ENCODE peak calls at places on chromosomes 13 and 19, in seven cellular contexts. H is colonic mucosa, U is neuronal stem cell, N is transverse colon, G is cardiac muscle cell, S is uterus, A is aorta. Y is an unnamed sample. For H3K27me3, the result is how much of the 10 kb centered on the place peaks cover.

GRCh38 chr19:33472696-33473624 is 48.6 kb downstream of the PEPD start:
- DNase-seq in H (no peak), U (no peak), N (no peak), G (peak), S (no peak), A (peak), Y (no peak)

GRCh38 chr19:21308778-21309177 is 20.4 kb downstream of the ZNF708 start:
- DNase-seq in H (no peak), U (no peak), N (no peak), G (peak), S (no peak), A (no peak), Y (no peak)

GRCh38 chr19:801861-802496 is 4.7 kb downstream of the PTBP1 start:
- DNase-seq in H (no peak), U (no peak), N (no peak), G (peak), S (no peak), A (no peak), Y (no peak)

GRCh38 chr13:60226507-60226906 is 62.8 kb upstream of the DIAPH3 start:
- DNase-seq in H (no peak), U (peak), N (peak), G (peak), S (no peak), A (no peak), Y (peak)

GRCh38 chr13:104984296-104984818 is 1551.1 kb downstream of the EFNB2 start:
- DNase-seq in H (no peak), U (no peak), N (no peak), G (peak), S (no peak), A (no peak), Y (no peak)

GRCh38 chr19:43152217-43152616 is 34.1 kb downstream of the PSG5 start:
- DNase-seq in H (no peak), U (no peak), N (no peak), G (no peak), S (no peak), A (no peak), Y (no peak)

GRCh38 chr13:60369242-60369641 is 27.8 kb upstream of the TDRD3 start:
- DNase-seq in H (no peak), U (no peak), N (no peak), G (peak), S (no peak), A (no peak), Y (no peak)

GRCh38 chr13:74325106-74325505 is 190.9 kb upstream of the KLF12 start:
- DNase-seq in H (no peak), U (no peak), N (no peak), G (peak), S (peak), A (no peak), Y (no peak)

GRCh38 chr13:74586839-74587238 is 452.6 kb upstream of the KLF12 start:
- DNase-seq in H (no peak), U (no peak), N (no peak), G (no peak), S (no peak), A (no peak), Y (no peak)

GRCh38 chr13:47168086-47168485 is 271.2 kb upstream of the HTR2A start:
- DNase-seq in H (no peak), U (no peak), N (no peak), G (peak), S (no peak), A (no peak), Y (no peak)

GRCh38 chr13:94435604-94436226 is 43.8 kb downstream of the DCT start:
- DNase-seq in H (no peak), U (peak), N (no peak), G (peak), S (no peak), A (no peak), Y (peak)

GRCh38 chr13:41708648-41709175 is 251.4 kb downstream of the RGCC start:
- DNase-seq in H (no peak), U (no peak), N (no peak), G (peak), S (no peak), A (no peak), Y (no peak)

GRCh38 chr19:35206379-35206778 is 22.2 kb downstream of the FAM187B start:
- DNase-seq in H (no peak), U (no peak), N (peak), G (no peak), S (no peak), A (no peak), Y (peak)

GRCh38 chr19:16369664-16370576 is 45.3 kb downstream of the KLF2 start:
- DNase-seq in H (no peak), U (no peak), N (no peak), G (no peak), S (no peak), A (peak), Y (no peak)

GRCh38 chr19:48918801-48919247 is 14.7 kb upstream of the DHDH start:
- DNase-seq in H (no peak), U (peak), N (no peak), G (no peak), S (no peak), A (no peak), Y (no peak)

GRCh38 chr13:107099661-107100060 is 531.7 kb upstream of the ARGLU1 start:
- DNase-seq in H (no peak), U (no peak), N (no peak), G (no peak), S (no peak), A (no peak), Y (no peak)

GRCh38 chr19:23286477-23286876 is 36.3 kb upstream of the ZNF724 start:
- DNase-seq in H (no peak), U (no peak), N (no peak), G (no peak), S (no peak), A (no peak), Y (no peak)

GRCh38 chr19:7705387-7706187 is 3.7 kb upstream of the FCER2 start:
- DNase-seq in H (peak), U (no peak), N (peak), G (no peak), S (no peak), A (no peak), Y (peak)

GRCh38 chr19:7872306-7873204 is 1.6 kb downstream of the PRR36 start:
- DNase-seq in H (no peak), U (no peak), N (no peak), G (no peak), S (no peak), A (no peak), Y (no peak)

GRCh38 chr19:33390908-33391630 is 17.6 kb downstream of the CEBPG start:
- DNase-seq in H (no peak), U (no peak), N (no peak), G (no peak), S (peak), A (peak), Y (no peak)

GRCh38 chr19:40253611-40254092 is 27.2 kb upstream of the CCNP start:
- DNase-seq in H (no peak), U (no peak), N (no peak), G (no peak), S (no peak), A (no peak), Y (peak)

GRCh38 chr19:49465371-49465770 is 8.6 kb upstream of the FLT3LG start:
- DNase-seq in H (no peak), U (no peak), N (no peak), G (no peak), S (no peak), A (no peak), Y (no peak)

GRCh38 chr13:99335603-99336002 is 28.4 kb upstream of the GPR183 start:
- DNase-seq in H (no peak), U (no peak), N (no peak), G (no peak), S (no peak), A (no peak), Y (no peak)
- H3K4me3 ChIP-seq in H (no peak), U (no peak), N (no peak), G (no peak), S (no peak), A (no peak), Y (no peak)

GRCh38 chr13:99982021-99982740 is 597 bp downstream of the ZIC2 start:
- DNase-seq in H (no peak), U (no peak), N (no peak), G (no peak), S (no peak), A (no peak), Y (no peak)
- H3K27me3 ChIP-seq in H (half or more), U (under half), N (half or more), G (half or more), S (half or more), A (under half), Y (half or more)

GRCh38 chr19:18089726-18090125 is 3.0 kb upstream of the IL12RB1 start:
- DNase-seq in H (no peak), U (no peak), N (no peak), G (no peak), S (no peak), A (no peak), Y (no peak)
- H3K27ac ChIP-seq in H (peak), U (no peak), N (peak), G (no peak), S (no peak), A (no peak), Y (no peak)

DNA sequence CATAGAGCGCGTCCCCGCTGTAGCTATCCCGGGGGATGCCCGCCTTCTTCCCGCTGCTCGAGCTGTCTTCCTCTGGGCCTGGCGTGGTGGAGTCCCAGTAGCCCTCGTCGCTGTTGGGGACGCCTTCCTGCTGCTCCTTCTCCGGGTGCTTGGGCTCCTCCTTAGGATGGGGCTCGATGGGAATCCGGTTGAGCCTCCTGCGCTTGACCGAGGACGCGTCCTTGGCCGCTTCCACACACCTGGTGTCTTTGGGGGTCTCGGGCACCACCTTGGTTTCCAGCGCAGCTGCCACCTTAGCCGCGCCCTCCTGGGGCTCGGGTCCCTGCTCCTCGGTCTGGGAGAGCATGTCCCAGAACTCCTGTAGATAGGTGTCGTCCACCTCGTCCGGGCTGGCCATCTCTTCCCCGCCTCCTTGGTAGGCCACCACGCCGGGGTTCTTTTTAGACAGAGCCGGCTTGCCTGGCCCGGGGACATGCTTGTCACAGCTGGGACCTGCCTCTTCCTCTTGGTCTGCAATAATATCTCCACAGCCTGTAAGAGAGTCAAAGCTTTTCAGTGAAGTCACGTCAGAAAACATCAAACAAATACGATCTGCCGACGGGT is 2.0 kb downstream of the AMER2 start:
- DNase-seq in H (no peak), U (no peak), N (no peak), G (no peak), S (no peak), A (no peak), Y (no peak)
- H3K4me3 ChIP-seq in H (no peak), U (no peak), N (no peak), G (no peak), S (no peak), A (no peak), Y (no peak)

DNA sequence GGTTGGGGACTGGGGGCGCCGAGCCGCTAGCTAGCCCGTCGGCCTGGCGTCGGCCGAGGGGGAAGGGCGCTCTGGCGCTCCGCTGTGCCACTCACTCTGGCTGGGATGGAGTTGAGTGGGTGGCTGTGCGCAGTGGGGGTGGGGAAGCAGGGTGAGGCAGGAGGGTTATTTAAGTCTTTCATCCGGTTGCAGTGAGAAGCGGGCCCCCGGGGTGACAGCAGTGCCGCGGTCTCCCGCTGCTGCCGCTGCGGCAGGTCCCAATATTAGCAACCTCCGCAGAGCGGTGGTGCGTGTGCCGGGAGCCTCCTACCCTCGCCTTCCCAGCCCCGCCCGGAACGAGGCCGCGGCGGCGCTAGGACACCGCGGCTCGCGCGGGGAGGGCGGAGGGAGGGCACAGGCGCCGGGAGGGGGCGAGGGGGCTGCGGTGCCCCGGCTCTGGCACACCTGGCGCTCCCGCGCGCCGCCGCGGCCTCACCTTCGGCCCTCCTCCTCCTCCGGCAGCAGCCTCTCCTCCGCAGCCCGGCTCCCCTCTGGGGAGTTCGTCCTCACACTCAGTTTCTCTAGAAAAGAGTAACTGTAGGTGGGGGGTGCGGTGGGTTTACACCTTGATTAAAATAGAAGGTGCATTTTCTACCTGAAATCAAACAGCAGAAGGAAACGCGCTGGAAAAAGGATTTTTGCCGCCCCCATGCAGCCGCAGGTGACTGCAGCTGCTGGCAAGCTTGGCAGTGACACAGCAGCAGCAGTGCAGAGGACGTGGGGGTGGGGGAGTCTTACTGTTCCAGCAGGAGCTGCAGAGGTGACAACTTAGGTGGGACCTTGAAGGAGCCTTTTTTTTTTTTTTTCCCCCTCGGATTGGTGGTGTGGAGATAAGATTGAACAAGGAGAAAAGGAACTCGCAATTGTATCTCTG is 4.5 kb downstream of the FGF9 start:
- DNase-seq in H (peak), U (peak), N (peak), G (no peak), S (no peak), A (no peak), Y (peak)
- H3K27me3 ChIP-seq in H (under half), U (under half), N (half or more), G (under half), S (under half), A (under half), Y (under half)

GRCh38 chr19:47093254-47093653 is 20.3 kb downstream of the ZC3H4 start:
- DNase-seq in H (no peak), U (no peak), N (no peak), G (no peak), S (no peak), A (no peak), Y (no peak)
- H3K27ac ChIP-seq in H (peak), U (no peak), N (peak), G (peak), S (no peak), A (no peak), Y (peak)

GRCh38 chr13:76886005-76886291 is 257 bp downstream of the KCTD12 start:
- DNase-seq in H (no peak), U (peak), N (no peak), G (no peak), S (peak), A (no peak), Y (no peak)

GRCh38 chr13:76886292-76887061 is at the start of gene KCTD12:
- DNase-seq in H (peak), U (peak), N (peak), G (peak), S (peak), A (peak), Y (peak)

GRCh38 chr13:76884167-76884566 is 2.0 kb downstream of the KCTD12 start:
- DNase-seq in H (peak), U (no peak), N (peak), G (peak), S (peak), A (no peak), Y (no peak)

GRCh38 chr13:76885203-76886004 is 801 bp downstream of the KCTD12 start:
- DNase-seq in H (peak), U (peak), N (peak), G (peak), S (peak), A (peak), Y (peak)

GRCh38 chr13:76884571-76885202 is 1.5 kb downstream of the KCTD12 start:
- DNase-seq in H (peak), U (no peak), N (no peak), G (peak), S (peak), A (no peak), Y (no peak)
- H3K4me3 ChIP-seq in H (peak), U (peak), N (peak), G (peak), S (peak), A (peak), Y (peak)

GRCh38 chr19:30648321-30648720 is 276.1 kb downstream of the ZNF536 start:
- DNase-seq in H (no peak), U (no peak), N (no peak), G (no peak), S (no peak), A (no peak), Y (no peak)
- H3K27me3 ChIP-seq in H (under half), U (under half), N (under half), G (under half), S (under half), A (under half), Y (under half)

DNA sequence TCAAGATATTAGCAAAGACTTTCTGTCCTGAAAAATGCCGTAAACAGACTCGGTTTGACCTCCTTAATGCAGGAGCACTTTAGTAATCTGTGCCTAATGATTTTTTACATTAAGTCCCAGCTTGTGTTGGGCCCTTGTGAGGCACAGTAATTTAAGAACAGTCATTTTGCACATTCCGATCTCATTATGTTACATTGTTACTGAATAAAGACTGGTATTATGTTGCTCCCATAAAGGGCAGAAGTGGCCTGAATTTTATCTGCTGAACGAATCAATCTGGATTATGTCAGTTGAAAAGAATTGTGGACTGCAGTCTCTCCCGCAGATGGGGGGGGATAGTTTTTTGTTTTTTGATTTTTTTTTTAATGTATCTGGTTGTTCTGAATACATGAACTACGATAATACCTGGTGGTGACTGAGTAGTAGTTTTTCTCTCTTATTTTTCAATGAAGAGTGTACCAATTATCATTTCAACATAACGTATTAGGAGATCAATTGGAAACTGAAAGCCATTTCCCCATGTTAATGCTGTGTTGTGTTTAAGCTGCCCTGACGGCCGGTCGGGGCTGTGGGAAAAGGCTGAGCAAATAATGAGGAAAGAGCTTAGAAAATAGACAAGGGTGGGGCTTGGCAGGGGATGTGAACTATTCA is 290.2 kb downstream of the ZNF536 start:
- DNase-seq in H (no peak), U (no peak), N (no peak), G (no peak), S (no peak), A (peak), Y (peak)
- H3K27ac ChIP-seq in H (no peak), U (no peak), N (peak), G (no peak), S (no peak), A (no peak), Y (peak)